ENCODE peak calls at places on chromosomes 11 and 22, in seven cellular contexts. Q is mesenchymal stem cell, C is H9, J is mesendoderm, R is neuronal stem cell, K is H1, Z is trophoblast cell. V is an unnamed sample.

GRCh38 chr11:95231881-95232605 is 1.0 kb upstream of the SESN3 start:
- DNase-seq in Q (peak; percentile 63), C (peak; percentile 87), J (peak; percentile 70), R (no peak), K (peak; percentile 79), Z (no peak), V (no peak)

GRCh38 chr22:37781434-37782059 is 26.2 kb upstream of the GCAT start:
- DNase-seq in Q (no peak), C (peak; percentile 52), J (peak; percentile 42), R (no peak), K (no peak), Z (no peak), V (peak; percentile 19)

GRCh38 chr11:50178732-50179131 is 146.1 kb downstream of the OR4C45 start:
- DNase-seq in Q (no peak), C (no peak), J (no peak), R (no peak), K (no peak), Z (no peak), V (no peak)

GRCh38 chr22:19371893-19372292 is 59.6 kb downstream of the HIRA start:
- DNase-seq in Q (no peak), C (no peak), J (no peak), R (no peak), K (no peak), Z (no peak), V (no peak)

GRCh38 chr11:71343828-71344400 is 91.5 kb upstream of the SHANK2 start:
- DNase-seq in Q (no peak), C (no peak), J (no peak), R (no peak), K (no peak), Z (no peak), V (no peak)

GRCh38 chr22:19848298-19849224 is 6.1 kb downstream of the GNB1L start:
- DNase-seq in Q (peak; percentile 45), C (no peak), J (no peak), R (no peak), K (no peak), Z (peak; percentile 78), V (no peak)

GRCh38 chr11:63510360-63511130 is 4.7 kb downstream of the LGALS12 start:
- DNase-seq in Q (no peak), C (no peak), J (no peak), R (no peak), K (no peak), Z (no peak), V (no peak)

GRCh38 chr11:104127828-104128227 is 36.1 kb downstream of the PDGFD start:
- DNase-seq in Q (peak; percentile 61), C (no peak), J (peak; percentile 52), R (no peak), K (no peak), Z (no peak), V (peak; percentile 75)

GRCh38 chr11:68960299-68961071 is 20.3 kb downstream of the MRGPRD start:
- DNase-seq in Q (no peak), C (no peak), J (no peak), R (no peak), K (no peak), Z (no peak), V (no peak)

GRCh38 chr11:68963779-68964178 is 17.0 kb downstream of the MRGPRD start:
- DNase-seq in Q (no peak), C (peak; percentile 43), J (peak; percentile 70), R (no peak), K (no peak), Z (no peak), V (peak; percentile 19)

GRCh38 chr11:68961245-68961644 is 19.5 kb downstream of the MRGPRD start:
- DNase-seq in Q (no peak), C (no peak), J (no peak), R (no peak), K (no peak), Z (no peak), V (no peak)

GRCh38 chr11:68959465-68960298 is 21.1 kb downstream of the MRGPRD start:
- DNase-seq in Q (no peak), C (no peak), J (no peak), R (no peak), K (no peak), Z (no peak), V (no peak)

GRCh38 chr11:68962527-68963250 is 18.1 kb downstream of the MRGPRD start:
- DNase-seq in Q (no peak), C (peak; percentile 26), J (no peak), R (no peak), K (no peak), Z (peak; percentile 51), V (no peak)
- H2AK5ac ChIP-seq in Q (no peak overlapping the region), C (no peak overlapping the region), J (no peak overlapping the region), R (peak overlapping the region; percentile 25), K (no peak overlapping the region), Z (no peak overlapping the region), V (no peak overlapping the region)

GRCh38 chr11:17915500-17916143 is 97.2 kb downstream of the SERGEF start:
- DNase-seq in Q (no peak), C (no peak), J (no peak), R (no peak), K (no peak), Z (no peak), V (no peak)

GRCh38 chr11:17917556-17917955 is 95.3 kb downstream of the SERGEF start:
- DNase-seq in Q (no peak), C (no peak), J (no peak), R (no peak), K (no peak), Z (peak; percentile 76), V (no peak)

GRCh38 chr11:17918049-17918605 is 94.7 kb downstream of the SERGEF start:
- DNase-seq in Q (no peak), C (peak; percentile 48), J (no peak), R (no peak), K (no peak), Z (peak; percentile 23), V (no peak)

DNA sequence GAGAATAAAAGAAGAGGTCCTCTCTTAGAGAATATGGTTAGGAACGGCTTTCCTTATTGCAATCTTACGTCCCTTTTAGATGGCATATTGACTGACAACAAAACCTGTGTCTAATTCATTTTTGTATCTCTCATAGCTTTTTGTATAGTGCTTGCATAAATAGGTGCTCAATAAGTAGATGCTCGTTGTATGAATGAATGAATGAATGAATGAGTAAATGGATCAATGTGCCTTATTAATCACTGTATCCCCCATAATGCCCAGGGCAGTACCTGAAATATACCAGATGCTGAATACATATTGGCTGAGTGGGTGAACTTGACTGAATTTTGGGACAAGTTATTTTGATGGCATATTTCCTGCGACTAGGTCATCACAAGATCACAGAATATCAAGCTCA is 97.9 kb downstream of the SERGEF start:
- DNase-seq in Q (no peak), C (no peak), J (no peak), R (no peak), K (no peak), Z (no peak), V (no peak)
- H2AK5ac ChIP-seq in Q (no peak overlapping the region), C (no peak overlapping the region), J (no peak overlapping the region), R (no peak overlapping the region), K (no peak overlapping the region), Z (no peak overlapping the region), V (no peak overlapping the region)

GRCh38 chr11:68992743-68993255 is 12.0 kb upstream of the MRGPRD start:
- DNase-seq in Q (no peak), C (no peak), J (no peak), R (no peak), K (peak; percentile 37), Z (no peak), V (no peak)

GRCh38 chr11:68990995-68991780 is 10.4 kb upstream of the MRGPRD start:
- DNase-seq in Q (no peak), C (peak; percentile 14), J (no peak), R (no peak), K (no peak), Z (no peak), V (no peak)

GRCh38 chr11:68989936-68990606 is 9.3 kb upstream of the MRGPRD start:
- DNase-seq in Q (no peak), C (peak; percentile 11), J (no peak), R (no peak), K (no peak), Z (no peak), V (no peak)

GRCh38 chr11:68987211-68987610 is 6.4 kb upstream of the MRGPRD start:
- DNase-seq in Q (no peak), C (no peak), J (no peak), R (no peak), K (no peak), Z (no peak), V (no peak)

DNA sequence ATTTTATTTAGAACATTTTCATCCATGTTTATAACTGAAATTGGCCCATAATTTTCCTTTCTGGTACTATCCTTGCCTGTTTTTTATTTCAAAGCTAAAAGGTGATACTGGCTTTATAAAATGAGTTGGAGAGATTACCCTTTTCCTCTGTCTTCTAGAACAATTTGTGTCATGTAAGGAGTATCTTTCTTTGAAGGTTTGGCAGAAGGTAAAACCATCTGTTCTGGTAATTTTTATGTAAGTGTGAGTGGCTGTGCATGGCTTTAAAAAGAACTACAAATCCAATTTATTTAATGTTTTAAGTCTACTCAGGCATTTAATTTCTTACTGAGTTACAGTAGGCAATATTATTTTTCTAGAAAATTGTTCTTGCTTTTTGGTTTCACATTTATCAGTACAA is 7.7 kb upstream of the MRGPRD start:
- DNase-seq in Q (no peak), C (no peak), J (no peak), R (no peak), K (no peak), Z (no peak), V (no peak)
- H2AK5ac ChIP-seq in Q (no peak overlapping the region), C (no peak overlapping the region), J (no peak overlapping the region), R (no peak overlapping the region), K (no peak overlapping the region), Z (no peak overlapping the region), V (no peak overlapping the region)

GRCh38 chr22:18147791-18148507 is 2.0 kb upstream of the USP18 start:
- DNase-seq in Q (no peak), C (no peak), J (no peak), R (no peak), K (no peak), Z (no peak), V (no peak)

GRCh38 chr22:18146389-18146753 is 3.6 kb upstream of the USP18 start:
- DNase-seq in Q (no peak), C (no peak), J (no peak), R (no peak), K (no peak), Z (no peak), V (no peak)

GRCh38 chr22:18148508-18148965 is 1.4 kb upstream of the USP18 start:
- DNase-seq in Q (no peak), C (no peak), J (no peak), R (no peak), K (no peak), Z (no peak), V (no peak)

GRCh38 chr22:18144105-18144504 is 5.9 kb upstream of the USP18 start:
- DNase-seq in Q (no peak), C (no peak), J (no peak), R (no peak), K (no peak), Z (no peak), V (no peak)

DNA sequence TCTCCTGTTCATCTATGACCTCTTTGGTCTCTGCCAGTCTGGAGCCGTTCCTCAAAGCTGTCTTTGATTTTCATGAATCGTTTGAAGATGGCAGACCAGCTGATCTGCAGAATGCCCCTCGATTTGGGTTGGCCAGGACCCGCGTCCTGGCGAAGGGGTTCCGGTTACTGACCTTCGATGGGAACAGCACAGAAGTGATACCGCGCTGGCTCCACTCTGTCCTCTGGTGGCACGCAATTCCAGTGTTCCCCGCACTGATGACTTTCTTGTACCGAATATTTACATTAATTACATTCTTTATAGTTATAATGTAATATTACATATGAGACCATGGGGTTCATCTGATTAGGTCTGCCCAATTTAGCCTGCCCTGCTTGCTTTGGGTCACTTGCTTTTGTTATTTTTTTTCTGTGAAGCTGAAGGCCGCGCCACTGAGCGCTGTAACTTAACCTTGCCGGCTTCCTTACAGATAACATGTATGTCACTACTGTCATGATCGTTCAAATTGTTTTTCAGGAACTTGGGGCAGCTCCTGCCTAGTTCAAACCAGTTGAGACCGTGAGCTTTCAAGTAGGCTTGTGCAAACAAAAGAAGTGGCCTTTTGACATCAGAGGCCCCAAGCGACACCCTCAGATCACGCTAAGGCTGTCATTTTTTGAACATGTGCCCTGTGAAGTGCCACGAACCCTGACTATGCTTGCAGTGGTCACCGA is 4.1 kb upstream of the USP18 start:
- DNase-seq in Q (no peak), C (no peak), J (no peak), R (no peak), K (no peak), Z (no peak), V (no peak)
- H2AK5ac ChIP-seq in Q (no peak overlapping the region), C (no peak overlapping the region), J (no peak overlapping the region), R (no peak overlapping the region), K (no peak overlapping the region), Z (no peak overlapping the region), V (no peak overlapping the region)